ENCODE peak calls at places on chromosomes 12 and 14, in five cellular contexts. Q, E, Y, F and R are unnamed samples.

GRCh38 chr12:128531153-128531552 is 264.2 kb downstream of the TMEM132C start:
- DNase-seq in F (no peak), E (no peak), Q (no peak), Y (no peak), R (no peak)

GRCh38 chr14:74595006-74595735 is 16.9 kb downstream of the LTBP2 start:
- DNase-seq in E (peak), F (no peak), Y (no peak), Q (no peak), R (no peak)

GRCh38 chr12:48121522-48121921 is 2.4 kb downstream of the PFKM start:
- DNase-seq in E (no peak), F (no peak), Q (no peak), Y (no peak), R (no peak)

GRCh38 chr12:50787618-50788017 is 23.7 kb downstream of the ATF1 start:
- DNase-seq in F (no peak), Q (no peak), Y (no peak), E (no peak), R (no peak)

GRCh38 chr14:28774764-28775738 is 8.5 kb downstream of the FOXG1 start:
- DNase-seq in F (no peak), Q (no peak), Y (no peak), E (no peak), R (no peak)

GRCh38 chr14:36346052-36346451 is 25.6 kb upstream of the MBIP start:
- DNase-seq in Y (no peak), E (no peak), Q (no peak), F (no peak), R (no peak)

GRCh38 chr14:38129705-38130104 is 78.0 kb upstream of the SSTR1 start:
- DNase-seq in E (no peak), Y (no peak), Q (no peak), F (no peak), R (no peak)

GRCh38 chr14:94396628-94397210 is 8.3 kb upstream of the SERPINA1 start:
- DNase-seq in Y (no peak), Q (no peak), F (no peak), E (no peak), R (no peak)

GRCh38 chr14:90428676-90429075 is 31.8 kb downstream of the CALM1 start:
- DNase-seq in F (no peak), Y (no peak), Q (no peak), E (no peak), R (no peak)

GRCh38 chr12:76820888-76821482 is 57.1 kb downstream of the ZDHHC17 start:
- DNase-seq in Q (no peak), E (no peak), Y (no peak), F (no peak), R (no peak)

GRCh38 chr14:100896369-100897060 is 7.0 kb downstream of the RTL1 start:
- DNase-seq in E (no peak), Q (no peak), F (no peak), Y (no peak), R (no peak)

GRCh38 chr14:97266653-97267052 is 469.5 kb downstream of the VRK1 start:
- DNase-seq in Y (peak), E (no peak), Q (no peak), F (no peak), R (no peak)

GRCh38 chr12:67645126-67645525 is 3.4 kb upstream of the DYRK2 start:
- DNase-seq in Q (no peak), F (no peak), Y (no peak), E (no peak), R (no peak)

GRCh38 chr12:94638521-94638920 is 11.8 kb downstream of the TMCC3 start:
- DNase-seq in F (no peak), E (no peak), Q (no peak), Y (no peak), R (no peak)

GRCh38 chr14:90795744-90796143 is 20.5 kb downstream of the TTC7B start:
- DNase-seq in Y (no peak), Q (peak), F (no peak), E (no peak), R (no peak)

GRCh38 chr12:48972213-48973021 is 882 bp upstream of the WNT10B start:
- DNase-seq in F (no peak), Q (no peak), E (no peak), Y (no peak), R (no peak)

GRCh38 chr14:36208690-36209278 is 32.3 kb upstream of the PTCSC3 start:
- DNase-seq in F (no peak), E (no peak), Q (no peak), Y (no peak), R (no peak)

GRCh38 chr12:3236345-3237153 is 159.4 kb downstream of the TSPAN9 start:
- DNase-seq in Y (no peak), Q (no peak), E (no peak), F (no peak), R (no peak)

GRCh38 chr14:93723001-93723400 is 65.3 kb downstream of the PRIMA1 start:
- DNase-seq in Y (no peak), F (no peak), Q (no peak), E (no peak), R (no peak)

GRCh38 chr14:56661478-56661877 is 81.9 kb downstream of the TMEM260 start:
- DNase-seq in Y (no peak), F (no peak), E (no peak), Q (no peak), R (no peak)

GRCh38 chr14:56659361-56659760 is 79.8 kb downstream of the TMEM260 start:
- DNase-seq in E (no peak), Q (no peak), Y (no peak), F (no peak), R (no peak)

GRCh38 chr14:56660677-56661389 is 81.2 kb downstream of the TMEM260 start:
- DNase-seq in F (no peak), Y (no peak), E (no peak), Q (no peak), R (no peak)

GRCh38 chr14:56657604-56658003 is 78.0 kb downstream of the TMEM260 start:
- DNase-seq in Q (no peak), F (no peak), Y (no peak), E (no peak), R (no peak)

DNA sequence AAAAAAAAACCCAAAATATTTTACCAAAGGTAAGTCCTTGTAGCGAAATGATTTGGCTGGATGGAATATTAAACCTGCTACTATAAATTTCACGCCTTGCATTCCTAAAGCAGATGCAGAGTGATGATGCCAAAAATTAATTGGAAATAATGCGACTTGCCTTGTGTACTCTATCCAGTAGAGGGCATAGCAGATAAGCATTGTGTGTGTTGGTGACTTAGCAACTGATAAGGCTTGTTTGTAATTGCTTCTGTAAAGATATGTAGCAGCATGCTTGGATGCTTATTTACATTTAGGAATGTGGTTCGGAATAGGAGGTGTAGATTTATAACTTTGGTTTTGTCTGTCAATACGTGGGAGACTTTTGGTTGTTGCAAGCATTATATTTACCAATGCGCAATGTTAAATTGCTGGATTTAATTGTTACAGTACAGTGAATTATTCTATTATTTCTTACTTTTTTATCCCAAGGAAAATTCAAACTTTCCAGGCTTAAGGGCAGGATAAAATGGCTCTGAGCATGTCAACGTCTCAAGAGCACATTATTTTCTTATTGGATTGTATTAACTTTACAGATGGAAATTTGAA is 80.5 kb downstream of the TMEM260 start:
- DNase-seq in E (no peak), Y (no peak), F (no peak), Q (peak), R (no peak)
- TF ChIP-seq CTCF in E (no peak), Y (peak), F (no peak), Q (no peak), R (peak)

GRCh38 chr12:119005832-119006360 is 24.6 kb downstream of the SRRM4 start:
- DNase-seq in F (no peak), Q (no peak), E (no peak), Y (no peak), R (no peak)
- TF ChIP-seq CTCF in F (no peak), Q (no peak), E (no peak), Y (no peak), R (no peak)

DNA sequence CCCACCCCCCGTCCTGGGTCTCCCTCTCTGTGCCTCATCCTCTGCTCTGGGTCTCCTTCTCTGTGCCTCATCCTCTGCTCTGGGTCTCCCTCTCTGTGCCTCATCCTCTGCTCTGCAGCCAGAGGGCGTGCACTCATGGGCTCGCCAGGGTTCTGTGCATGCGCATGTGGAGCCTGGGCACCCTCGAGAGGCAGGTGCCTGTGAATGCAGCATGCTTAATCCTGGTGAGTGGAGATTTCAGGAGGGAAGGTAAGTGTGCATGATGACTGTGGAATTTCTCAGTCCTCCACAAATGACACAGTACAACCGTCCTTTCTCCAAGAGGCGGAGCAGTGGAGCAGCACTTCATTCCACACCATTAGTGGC is 65.2 kb downstream of the EP400 start:
- DNase-seq in F (no peak), E (no peak), Q (no peak), Y (no peak), R (peak)
- TF ChIP-seq CTCF in F (no peak), E (no peak), Q (no peak), Y (no peak), R (no peak)

DNA sequence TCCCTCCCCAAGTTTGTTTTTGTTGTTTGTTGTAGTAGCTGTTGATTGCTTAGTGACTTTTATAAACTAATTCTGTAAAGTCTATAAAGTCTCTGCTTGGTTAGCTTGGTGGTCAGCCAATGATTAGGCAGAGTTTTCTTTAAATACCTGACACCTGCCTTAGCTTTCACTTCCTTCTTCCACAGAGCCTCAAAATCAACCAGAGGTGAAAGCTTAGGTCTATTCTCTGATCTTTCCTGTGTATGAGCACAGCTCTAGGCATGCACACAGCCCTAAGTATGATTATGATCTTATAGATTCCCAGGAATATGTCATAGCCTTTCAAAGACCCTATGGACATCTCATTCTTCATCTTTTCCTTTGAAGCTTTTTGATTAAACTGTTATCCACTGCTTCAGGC is 514.7 kb downstream of the AACS start:
- DNase-seq in Y (no peak), E (no peak), F (no peak), Q (no peak), R (no peak)
- TF ChIP-seq CTCF in Y (no peak), E (no peak), F (no peak), Q (no peak), R (no peak)

DNA sequence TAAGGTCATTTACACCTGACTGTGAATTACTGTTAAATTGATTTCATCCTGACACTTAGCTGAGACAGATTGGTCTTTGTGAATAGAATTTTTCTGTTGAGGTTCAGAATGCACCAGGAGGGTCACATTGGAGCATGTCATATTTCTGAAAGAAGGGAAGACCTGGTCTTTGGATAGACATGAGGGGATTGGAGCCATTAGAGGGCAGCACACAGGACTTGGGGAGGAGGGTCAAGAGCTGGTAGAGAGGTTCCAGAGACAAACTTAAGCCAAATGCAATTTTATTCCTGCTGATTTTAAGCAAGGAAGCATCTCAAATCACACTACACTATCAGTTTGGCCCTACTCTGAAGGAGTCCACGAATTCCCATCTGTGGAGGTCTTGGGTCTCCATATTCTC is 41.1 kb downstream of the GUCY2C start:
- DNase-seq in Q (no peak), Y (no peak), F (no peak), E (no peak), R (no peak)
- TF ChIP-seq CTCF in Q (no peak), Y (no peak), F (no peak), E (no peak), R (no peak)

GRCh38 chr14:70156602-70157001 is 32.1 kb downstream of the SLC8A3 start:
- DNase-seq in Y (no peak), E (no peak), Q (no peak), F (no peak), R (no peak)

GRCh38 chr14:70149766-70150165 is 39.0 kb downstream of the SLC8A3 start:
- DNase-seq in Q (no peak), F (no peak), Y (no peak), E (no peak), R (no peak)

GRCh38 chr14:70148911-70149675 is 39.7 kb downstream of the SLC8A3 start:
- DNase-seq in E (no peak), Y (no peak), F (no peak), Q (no peak), R (no peak)

GRCh38 chr14:70152081-70152480 is 36.7 kb downstream of the SLC8A3 start:
- DNase-seq in F (no peak), Y (no peak), E (no peak), Q (no peak), R (no peak)

GRCh38 chr14:70152704-70153103 is 36.0 kb downstream of the SLC8A3 start:
- DNase-seq in F (no peak), E (no peak), Y (no peak), Q (no peak), R (no peak)
- TF ChIP-seq CTCF in F (no peak), E (no peak), Y (no peak), Q (no peak), R (no peak)

GRCh38 chr12:105317942-105318614 is 12.4 kb upstream of the C12orf75 start:
- DNase-seq in E (no peak), Q (no peak), Y (no peak), F (no peak), R (no peak)

GRCh38 chr12:105318651-105319483 is 11.6 kb upstream of the C12orf75 start:
- DNase-seq in E (no peak), Q (no peak), Y (no peak), F (no peak), R (no peak)

GRCh38 chr12:105319691-105320209 is 10.7 kb upstream of the C12orf75 start:
- DNase-seq in Q (no peak), E (no peak), F (no peak), Y (no peak), R (no peak)

GRCh38 chr12:105322070-105322469 is 8.4 kb upstream of the C12orf75 start:
- DNase-seq in E (peak), F (no peak), Q (no peak), Y (no peak), R (no peak)

DNA sequence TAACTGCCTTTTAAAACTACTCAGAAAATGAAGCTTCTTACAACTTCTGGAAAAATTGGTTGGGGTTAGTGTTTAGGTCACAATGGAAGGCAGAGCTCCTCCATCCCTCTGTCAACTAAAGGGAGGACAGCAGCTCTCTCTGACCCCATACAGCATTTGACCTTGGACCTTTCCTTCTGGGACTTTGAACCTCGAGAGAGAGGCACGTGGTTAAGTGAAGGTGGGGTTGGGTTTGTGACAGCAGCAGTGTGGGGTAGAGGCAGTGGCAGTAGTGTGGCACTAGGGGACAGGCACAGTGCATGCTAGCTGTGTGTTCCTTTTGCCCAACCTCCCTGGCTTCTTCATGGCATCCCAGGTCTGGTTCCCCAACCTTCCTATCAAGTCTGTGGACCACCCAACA is 9.4 kb upstream of the C12orf75 start:
- DNase-seq in F (no peak), Y (no peak), Q (no peak), E (no peak), R (no peak)
- TF ChIP-seq CTCF in F (no peak), Y (no peak), Q (peak), E (no peak), R (no peak)

GRCh38 chr14:24141030-24141880 is at the start of gene EMC9:
- DNase-seq in Y (peak), E (peak), Q (peak), F (peak), R (peak)
- TF ChIP-seq CTCF in Y (peak), E (no peak), Q (peak), F (no peak), R (peak)

DNA sequence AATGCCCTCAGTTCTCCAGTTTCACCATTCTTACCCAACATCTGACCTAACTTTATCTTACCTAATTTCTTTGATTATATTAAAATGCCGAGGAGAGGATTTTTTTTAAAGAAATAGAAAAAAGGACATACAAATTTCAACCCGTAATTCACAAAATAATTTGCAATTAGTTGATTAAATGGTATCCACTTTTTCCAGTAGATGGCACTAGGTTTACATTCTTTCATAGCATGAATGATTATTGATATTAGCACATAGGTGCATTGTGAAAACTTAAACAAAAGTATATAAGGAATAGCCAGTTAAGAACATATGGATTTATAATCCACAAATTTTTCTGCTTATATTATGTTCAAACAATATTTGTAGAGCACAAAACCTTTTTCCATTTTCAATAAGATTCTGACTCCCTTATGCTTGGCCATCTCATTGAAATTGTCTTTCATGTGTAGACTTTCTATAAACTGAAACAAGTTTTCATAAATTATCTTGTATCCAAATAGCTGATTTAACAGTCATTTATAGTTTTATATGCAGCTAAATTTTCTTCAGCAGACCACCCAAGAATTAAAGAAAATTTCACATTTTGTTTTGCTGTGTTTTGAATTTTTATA is 35.3 kb downstream of the MSRB3 start:
- DNase-seq in Q (no peak), E (no peak), F (no peak), Y (no peak), R (no peak)
- TF ChIP-seq CTCF in Q (no peak), E (no peak), F (no peak), Y (peak), R (peak)